ENCODE peak calls at places on chromosomes 11 and 22, in nine cellular contexts. A is transverse colon, I is endothelial cell of umbilical vein, H is GM12878, P is K562, B is sigmoid colon, Q is stomach, S is prostate gland, J is suprapubic skin. G is an unnamed sample.

GRCh38 chr11:128375941-128376340 is 211.4 kb downstream of the ETS1 start:
- DNase-seq in A (no peak), I (peak; percentile 49), H (no peak), P (no peak), B (no peak), Q (no peak), S (no peak), J (no peak), G (no peak)

GRCh38 chr11:24082241-24082640 is 414.6 kb upstream of the LUZP2 start:
- DNase-seq in A (no peak), I (no peak), H (no peak), P (no peak), B (no peak), Q (no peak), S (no peak), J (no peak), G (no peak)

GRCh38 chr11:14418801-14419417 is 59.9 kb upstream of the RRAS2 start:
- DNase-seq in A (no peak), I (peak; percentile 36), H (no peak), P (peak; percentile 51), B (no peak), Q (no peak), S (no peak), J (no peak), G (no peak)

GRCh38 chr11:32210601-32211000 is 119.7 kb downstream of the RCN1 start:
- DNase-seq in A (no peak), I (no peak), H (no peak), P (no peak), B (no peak), Q (no peak), S (no peak), J (no peak), G (no peak)

GRCh38 chr11:71214553-71215371 is 37.6 kb downstream of the SHANK2 start:
- DNase-seq in A (no peak), I (no peak), H (no peak), P (no peak), B (peak; percentile 53), Q (no peak), S (no peak), J (peak; percentile 33), G (no peak)

GRCh38 chr11:13210424-13210823 is 67.2 kb upstream of the BMAL1 start:
- DNase-seq in A (peak; percentile 67), I (peak; percentile 70), H (no peak), P (peak; percentile 20), B (peak; percentile 74), Q (peak; percentile 73), S (peak; percentile 69), J (no peak), G (peak; percentile 74)

GRCh38 chr22:17772249-17772962 is 1.9 kb downstream of the BID start:
- DNase-seq in A (no peak), I (no peak), H (no peak), P (no peak), B (peak; percentile 60), Q (no peak), S (no peak), J (no peak), G (peak; percentile 59)

GRCh38 chr22:36580371-36580770 is 51.4 kb upstream of the EIF3D start:
- DNase-seq in A (no peak), I (no peak), H (no peak), P (no peak), B (no peak), Q (no peak), S (no peak), J (no peak), G (no peak)

GRCh38 chr11:35412285-35412684 is 7.1 kb downstream of the SLC1A2 start:
- DNase-seq in A (no peak), I (peak; percentile 4), H (no peak), P (peak; percentile 9), B (no peak), Q (no peak), S (no peak), J (no peak), G (no peak)

GRCh38 chr11:79431535-79431934 is 9.3 kb downstream of the TENM4 start:
- DNase-seq in A (no peak), I (no peak), H (no peak), P (no peak), B (no peak), Q (no peak), S (no peak), J (no peak), G (no peak)

GRCh38 chr22:45804986-45805325 is 133.3 kb downstream of the ATXN10 start:
- DNase-seq in A (no peak), I (peak; percentile 12), H (no peak), P (no peak), B (no peak), Q (no peak), S (no peak), J (no peak), G (no peak)

GRCh38 chr22:30224161-30224857 is 22.2 kb downstream of the LIF start:
- DNase-seq in A (no peak), I (no peak), H (peak; percentile 27), P (no peak), B (no peak), Q (no peak), S (no peak), J (no peak), G (no peak)

GRCh38 chr11:86277741-86278140 is 24.3 kb upstream of the HIKESHI start:
- DNase-seq in A (no peak), I (no peak), H (no peak), P (no peak), B (no peak), Q (no peak), S (no peak), J (no peak), G (no peak)

GRCh38 chr11:34197256-34197655 is 91.8 kb downstream of the NAT10 start:
- DNase-seq in A (no peak), I (no peak), H (no peak), P (no peak), B (no peak), Q (no peak), S (no peak), J (no peak), G (no peak)

DNA sequence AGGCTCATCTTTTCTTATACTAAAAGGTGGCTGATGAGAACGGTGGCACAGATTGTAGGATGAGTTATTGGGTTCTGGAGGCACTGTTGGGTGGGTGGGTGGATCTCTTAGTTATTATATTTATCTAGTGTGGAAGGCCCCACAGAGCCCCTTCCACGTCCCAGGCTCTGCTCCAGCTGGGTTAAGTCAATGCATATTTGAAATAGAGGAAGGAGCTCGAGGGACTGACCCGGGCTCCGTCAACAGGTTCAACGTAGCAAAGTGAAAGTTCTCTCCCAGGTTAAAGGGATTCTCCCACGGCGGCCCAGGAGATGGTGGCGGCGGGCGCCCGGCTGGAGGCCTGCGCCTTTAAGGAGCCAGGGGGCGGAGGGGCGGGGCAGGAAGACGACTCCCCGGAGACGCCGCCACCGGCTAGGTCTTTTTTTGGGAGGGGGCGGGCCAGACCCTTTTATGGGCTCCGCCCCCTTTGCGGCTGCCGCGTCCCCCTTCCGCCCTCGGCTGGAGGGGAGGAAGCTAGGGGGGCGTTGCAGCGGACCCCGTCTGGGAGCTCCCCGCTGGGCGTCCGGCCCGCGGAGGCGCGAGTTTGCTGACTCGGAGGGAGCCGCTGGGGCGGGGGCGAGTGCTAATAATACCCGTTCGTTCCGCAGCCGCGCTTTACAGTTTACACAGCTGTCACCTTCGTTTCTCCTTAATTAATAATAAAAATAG is 1.5 kb upstream of the INPPL1 start:
- DNase-seq in A (peak; percentile 97), I (peak; percentile 93), H (peak; percentile 76), P (peak; percentile 97), B (peak; percentile 98), Q (peak; percentile 96), S (peak; percentile 94), J (peak; percentile 95), G (peak; percentile 96)
- TF ChIP-seq POLR2A in A (peak; percentile 69), I (no peak), H (peak; percentile 66), P (peak; percentile 74), B (peak; percentile 84), Q (no peak), S (peak; percentile 72), J (no peak), G (peak; percentile 83)

GRCh38 chr11:131253885-131254204 is 116.6 kb upstream of the NTM start:
- DNase-seq in A (no peak), I (no peak), H (no peak), P (no peak), B (no peak), Q (no peak), S (no peak), J (no peak), G (no peak)
- TF ChIP-seq POLR2AphosphoS5 in A (no peak), I (no peak), H (no peak), P (no peak), B (no peak), Q (no peak), S (no peak), J (no peak), G (no peak)

GRCh38 chr22:27636716-27637503 is 164.6 kb downstream of the MN1 start:
- DNase-seq in A (no peak), I (no peak), H (no peak), P (no peak), B (no peak), Q (no peak), S (no peak), J (no peak), G (no peak)
- H3K27ac ChIP-seq in A (no peak overlapping the region), I (no peak overlapping the region), H (no peak overlapping the region), P (no peak overlapping the region), B (no peak overlapping the region), Q (no peak overlapping the region), S (no peak overlapping the region), J (no peak overlapping the region), G (no peak overlapping the region)

GRCh38 chr22:41857160-41857859 is 24.4 kb downstream of the SREBF2 start:
- DNase-seq in A (peak; percentile 61), I (peak; percentile 70), H (peak; percentile 46), P (peak; percentile 79), B (no peak), Q (peak; percentile 38), S (peak; percentile 29), J (no peak), G (peak; percentile 40)

GRCh38 chr22:41863472-41863871 is 30.6 kb downstream of the SREBF2 start:
- DNase-seq in A (no peak), I (no peak), H (no peak), P (no peak), B (no peak), Q (no peak), S (no peak), J (no peak), G (no peak)

GRCh38 chr22:41857860-41858199 is 24.9 kb downstream of the SREBF2 start:
- DNase-seq in A (no peak), I (no peak), H (no peak), P (no peak), B (no peak), Q (no peak), S (no peak), J (no peak), G (no peak)

GRCh38 chr22:41862160-41862529 is 29.2 kb downstream of the SREBF2 start:
- DNase-seq in A (no peak), I (no peak), H (peak; percentile 83), P (peak; percentile 20), B (no peak), Q (no peak), S (no peak), J (no peak), G (no peak)

DNA sequence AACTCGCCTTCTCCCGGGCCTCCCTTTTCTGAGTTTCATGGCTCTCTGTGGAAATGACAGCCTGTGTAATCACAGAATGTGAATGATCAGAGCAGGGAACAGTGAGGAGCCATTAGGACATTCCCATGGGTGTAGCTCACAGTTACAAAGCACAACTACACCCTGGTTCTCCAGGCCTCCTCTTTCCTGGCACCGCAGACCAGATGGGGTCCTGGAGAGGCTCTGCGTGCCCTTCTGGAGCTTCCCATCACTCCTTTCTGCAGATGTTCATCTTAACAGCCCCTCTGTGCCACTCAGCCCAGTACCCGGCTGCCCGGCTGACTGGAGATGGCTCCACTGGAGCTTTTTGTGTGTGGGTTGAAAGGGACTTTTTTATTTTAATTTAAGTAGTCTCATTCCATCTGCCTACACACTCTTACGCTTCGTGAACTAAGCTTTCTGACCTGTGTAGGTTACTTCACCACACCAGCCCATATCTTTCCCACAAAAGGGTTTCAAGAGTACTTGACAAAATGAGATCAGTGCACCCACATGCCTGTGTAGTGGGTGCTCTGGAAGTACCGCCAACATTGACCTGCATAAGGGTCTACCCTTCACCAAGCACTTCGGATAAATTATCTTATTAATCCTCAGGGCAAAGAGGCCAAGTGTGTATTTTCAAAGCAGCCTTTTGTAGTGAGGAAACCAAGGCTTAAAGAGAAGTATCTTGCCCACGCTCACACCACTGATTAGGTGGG is 29.8 kb downstream of the SREBF2 start:
- DNase-seq in A (no peak), I (no peak), H (peak; percentile 89), P (no peak), B (no peak), Q (no peak), S (no peak), J (no peak), G (no peak)
- TF ChIP-seq POLR2A in A (no peak), I (no peak), H (no peak), P (no peak), B (no peak), Q (no peak), S (no peak), J (no peak), G (no peak)

G was measured in upper lobe of left lung.